ENCODE peak calls at places on chromosomes 13 and 19, in seven cellular contexts. X, U, N, F, L, B and Q are unnamed samples.

GRCh38 chr13:26025196-26025595 is 26.6 kb downstream of the SHISA2 start:
- DNase-seq in X (no peak), U (no peak), N (peak; percentile 42), F (no peak), L (no peak), B (no peak), Q (no peak)

GRCh38 chr13:31050486-31051400 is 111.0 kb downstream of the HSPH1 start:
- DNase-seq in X (peak; percentile 50), U (no peak), N (no peak), F (no peak), L (no peak), B (no peak), Q (no peak)

GRCh38 chr19:49832556-49832955 is 14.5 kb downstream of the MED25 start:
- DNase-seq in X (no peak), U (no peak), N (no peak), F (no peak), L (no peak), B (no peak), Q (no peak)

GRCh38 chr19:47075941-47076340 is 27.5 kb upstream of the TMEM160 start:
- DNase-seq in X (no peak), U (no peak), N (no peak), F (no peak), L (no peak), B (no peak), Q (no peak)

GRCh38 chr13:107233541-107233940 is 665.6 kb upstream of the ARGLU1 start:
- DNase-seq in X (no peak), U (no peak), N (no peak), F (no peak), L (no peak), B (no peak), Q (no peak)

GRCh38 chr13:43567608-43568007 is 219.2 kb downstream of the ENOX1 start:
- DNase-seq in X (no peak), U (no peak), N (no peak), F (no peak), L (no peak), B (no peak), Q (no peak)

GRCh38 chr19:49214701-49215100 is 57.1 kb downstream of the TRPM4 start:
- DNase-seq in X (no peak), U (no peak), N (no peak), F (no peak), L (peak; percentile 18), B (no peak), Q (no peak)

GRCh38 chr19:39498262-39499081 is at the start of gene DLL3:
- DNase-seq in X (no peak), U (no peak), N (no peak), F (no peak), L (no peak), B (no peak), Q (no peak)

GRCh38 chr13:111900390-111901180 is 166.4 kb upstream of the SOX1 start:
- DNase-seq in X (peak; percentile 47), U (no peak), N (no peak), F (peak; percentile 38), L (no peak), B (no peak), Q (peak; percentile 48)

GRCh38 chr19:49552749-49553148 is 24.9 kb downstream of the RCN3 start:
- DNase-seq in X (no peak), U (no peak), N (no peak), F (no peak), L (no peak), B (no peak), Q (no peak)

GRCh38 chr19:55605637-55606470 is at the start of gene ZNF865:
- DNase-seq in X (peak; percentile 88), U (peak; percentile 77), N (no peak), F (peak; percentile 72), L (peak; percentile 89), B (peak; percentile 72), Q (peak; percentile 87)

GRCh38 chr13:27744861-27745260 is 47.4 kb upstream of the GSX1 start:
- DNase-seq in X (no peak), U (no peak), N (no peak), F (no peak), L (no peak), B (no peak), Q (no peak)

GRCh38 chr19:51710163-51710562 is 13.6 kb downstream of the HAS1 start:
- DNase-seq in X (no peak), U (no peak), N (no peak), F (no peak), L (no peak), B (no peak), Q (no peak)

GRCh38 chr13:112561478-112561877 is 26.5 kb downstream of the TUBGCP3 start:
- DNase-seq in X (no peak), U (no peak), N (no peak), F (no peak), L (no peak), B (no peak), Q (no peak)

GRCh38 chr19:5090780-5091575 is 122.1 kb downstream of the KDM4B start:
- DNase-seq in X (no peak), U (peak; percentile 42), N (peak; percentile 82), F (no peak), L (no peak), B (no peak), Q (peak; percentile 83)

GRCh38 chr19:15173746-15174404 is 26.9 kb downstream of the NOTCH3 start:
- DNase-seq in X (no peak), U (no peak), N (peak; percentile 71), F (no peak), L (no peak), B (peak; percentile 40), Q (no peak)

GRCh38 chr19:57135797-57136196 is 9.2 kb downstream of the ZIM3 start:
- DNase-seq in X (no peak), U (no peak), N (no peak), F (no peak), L (no peak), B (no peak), Q (no peak)

GRCh38 chr13:36543671-36544070 is 111.4 kb downstream of the CCNA1 start:
- DNase-seq in X (no peak), U (no peak), N (no peak), F (no peak), L (no peak), B (no peak), Q (no peak)

GRCh38 chr13:99295488-99296252 is 11.5 kb downstream of the GPR183 start:
- DNase-seq in X (no peak), U (no peak), N (no peak), F (no peak), L (no peak), B (no peak), Q (no peak)

GRCh38 chr13:99296270-99296865 is 10.8 kb downstream of the GPR183 start:
- DNase-seq in X (no peak), U (no peak), N (no peak), F (no peak), L (no peak), B (no peak), Q (no peak)

GRCh38 chr13:99290890-99291289 is 16.3 kb downstream of the GPR183 start:
- DNase-seq in X (no peak), U (no peak), N (no peak), F (no peak), L (no peak), B (no peak), Q (no peak)

GRCh38 chr13:99294198-99294597 is 13.0 kb downstream of the GPR183 start:
- DNase-seq in X (no peak), U (no peak), N (no peak), F (no peak), L (no peak), B (no peak), Q (no peak)

DNA sequence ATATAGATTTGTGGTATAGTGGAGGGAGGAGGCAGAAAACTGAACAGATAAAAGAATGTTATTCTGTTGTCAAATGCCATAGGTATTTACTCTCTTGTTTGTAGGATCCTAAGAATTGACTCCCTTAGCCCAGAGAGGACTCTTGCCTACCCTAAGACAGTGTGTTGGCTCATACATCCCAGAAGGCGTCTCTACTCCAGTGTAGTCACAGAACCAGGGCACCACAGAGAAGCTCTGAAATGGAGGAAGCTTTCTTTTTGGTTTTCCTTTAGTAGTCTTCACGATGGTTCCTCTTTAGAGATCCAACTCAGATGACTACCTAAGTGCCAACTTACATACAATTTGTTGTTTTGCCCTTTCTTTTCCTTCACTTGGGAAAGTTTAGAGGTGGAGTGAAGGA is 14.0 kb downstream of the GPR183 start:
- DNase-seq in X (no peak), U (no peak), N (no peak), F (no peak), L (no peak), B (no peak), Q (no peak)
- TF ChIP-seq POLR2AphosphoS5 in X (no peak), U (no peak), N (no peak), F (no peak), L (no peak), B (no peak), Q (no peak)

GRCh38 chr19:34576292-34576691 is 94.7 kb downstream of the WTIP start:
- DNase-seq in X (no peak), U (no peak), N (no peak), F (no peak), L (no peak), B (no peak), Q (no peak)
- H3K9me3 ChIP-seq in X (no peaks in the 10 kb centered on the region), U (no peaks in the 10 kb centered on the region), N (no peaks in the 10 kb centered on the region), F (no peaks in the 10 kb centered on the region), L (peaks cover 29% of the 10 kb centered on the region), B (no peaks in the 10 kb centered on the region), Q (no peaks in the 10 kb centered on the region)

DNA sequence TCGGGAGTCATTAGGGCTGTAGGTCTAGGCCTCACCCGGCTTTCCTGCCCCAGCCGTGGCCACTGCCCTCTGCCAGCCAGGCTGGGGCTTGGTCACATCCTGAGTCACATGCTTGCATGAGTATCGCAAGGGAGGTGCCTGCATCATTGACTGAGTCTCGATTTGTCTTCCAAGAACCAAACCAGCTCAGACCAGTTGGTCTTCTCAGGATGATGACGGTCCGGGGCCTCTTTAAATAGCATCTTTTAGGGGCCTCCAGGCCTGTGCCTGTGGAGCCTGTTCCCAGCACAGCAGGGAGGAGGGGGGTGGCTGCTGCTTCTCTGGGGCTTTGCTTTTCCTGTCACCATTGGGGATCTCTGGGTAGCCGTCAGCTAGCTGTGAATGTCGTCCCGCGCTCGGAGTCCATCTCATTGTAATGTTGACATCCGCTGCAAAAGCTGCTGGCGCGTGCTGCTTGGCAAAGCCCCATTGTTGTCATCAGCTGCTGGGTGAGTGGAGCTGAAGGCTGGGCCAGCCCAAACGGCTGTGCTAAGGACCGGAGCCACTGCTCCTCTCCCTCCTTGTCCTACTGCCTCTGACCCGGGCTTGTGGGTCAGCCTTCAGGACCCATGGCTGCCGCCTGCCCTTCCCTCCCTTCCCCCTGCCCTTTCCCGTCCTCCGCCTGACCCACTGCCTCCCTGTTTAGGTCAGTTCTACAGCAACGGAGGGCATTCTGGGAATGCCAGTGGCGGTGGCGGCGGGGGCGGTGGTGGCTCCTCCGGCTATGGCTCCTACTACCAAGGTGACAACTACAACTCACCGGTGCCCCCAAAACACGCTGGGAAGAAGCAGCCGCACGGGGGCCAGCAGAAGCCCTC is 14.3 kb upstream of the QTRT1 start:
- DNase-seq in X (no peak), U (no peak), N (no peak), F (no peak), L (no peak), B (no peak), Q (no peak)
- TF ChIP-seq POLR2A in X (no peak), U (no peak), N (no peak), F (no peak), L (no peak), B (no peak), Q (no peak)

DNA sequence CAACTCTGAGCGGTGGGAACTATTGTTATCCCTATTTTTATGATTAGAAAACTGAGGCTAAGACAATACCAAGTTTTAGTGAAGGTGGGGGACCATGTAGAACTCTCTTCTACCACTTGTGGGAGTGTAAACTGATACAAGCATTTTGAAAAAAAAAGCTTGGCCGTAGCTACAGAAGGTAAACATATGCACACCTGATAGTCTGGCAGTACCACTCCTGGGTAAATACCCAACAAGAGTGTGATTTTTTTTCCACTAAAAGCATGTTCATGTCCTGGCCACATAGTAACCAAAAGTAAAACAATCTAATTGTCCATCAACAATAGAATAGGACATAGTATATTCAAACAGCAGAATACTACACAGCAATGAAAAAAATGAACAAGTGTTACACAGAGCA is 6.5 kb upstream of the SPATA13 start:
- DNase-seq in X (no peak), U (no peak), N (no peak), F (no peak), L (no peak), B (no peak), Q (no peak)
- TF ChIP-seq POLR2AphosphoS5 in X (no peak), U (no peak), N (no peak), F (no peak), L (no peak), B (no peak), Q (no peak)